ENCODE peak calls at places on chromosomes 6 and 20, in seven cellular contexts. One of them, this sample, is unnamed.

GRCh38 chr6:132643547-132643946 is 15.4 kb downstream of the TAAR1 start:
- DNase-seq in Panc1: no peak
- DNase-seq in ovary: no peak
- DNase-seq in iPS DF 19.7: no peak
- DNase-seq in SK-N-SH: no peak
- DNase-seq in osteocyte: no peak
- DNase-seq in activated T-helper 1 cell treated with anti-CD3 and anti-CD28 coated beads, Interleukin-12 subunit alpha, Interleukin-12 subunit beta, Interleukin-2, Interleukin-4 antibody, amounts not matched to agents 30 ng/mL and 10 ng/mL and 1 ng/mL, durations not matched to agents 14 hours and 24 hours and 36 hours: no peak
- DNase-seq in this sample: no peak

GRCh38 chr6:118372413-118372812 is 175.7 kb upstream of the PLN start:
- DNase-seq in iPS DF 19.7: no peak
- DNase-seq in osteocyte: no peak
- DNase-seq in Panc1: no peak
- DNase-seq in ovary: no peak
- DNase-seq in SK-N-SH: peak
- DNase-seq in activated T-helper 1 cell treated with anti-CD3 and anti-CD28 coated beads, Interleukin-12 subunit alpha, Interleukin-12 subunit beta, Interleukin-2, Interleukin-4 antibody, amounts not matched to agents 30 ng/mL and 10 ng/mL and 1 ng/mL, durations not matched to agents 14 hours and 24 hours and 36 hours: no peak
- DNase-seq in this sample: no peak

GRCh38 chr6:13079096-13079758 is 249.1 kb downstream of the TBC1D7 start:
- DNase-seq in ovary: no peak
- DNase-seq in iPS DF 19.7: no peak
- DNase-seq in osteocyte: no peak
- DNase-seq in activated T-helper 1 cell treated with anti-CD3 and anti-CD28 coated beads, Interleukin-12 subunit alpha, Interleukin-12 subunit beta, Interleukin-2, Interleukin-4 antibody, amounts not matched to agents 30 ng/mL and 10 ng/mL and 1 ng/mL, durations not matched to agents 14 hours and 24 hours and 36 hours: no peak
- DNase-seq in SK-N-SH: no peak
- DNase-seq in Panc1: no peak
- DNase-seq in this sample: no peak

GRCh38 chr6:156658186-156658585 is 119.0 kb upstream of the ARID1B start:
- DNase-seq in SK-N-SH: no peak
- DNase-seq in iPS DF 19.7: no peak
- DNase-seq in Panc1: no peak
- DNase-seq in osteocyte: no peak
- DNase-seq in ovary: peak
- DNase-seq in activated T-helper 1 cell treated with anti-CD3 and anti-CD28 coated beads, Interleukin-12 subunit alpha, Interleukin-12 subunit beta, Interleukin-2, Interleukin-4 antibody, amounts not matched to agents 30 ng/mL and 10 ng/mL and 1 ng/mL, durations not matched to agents 14 hours and 24 hours and 36 hours: no peak
- DNase-seq in this sample: no peak

GRCh38 chr6:95087394-95088097 is 489.8 kb upstream of the MANEA start:
- DNase-seq in osteocyte: no peak
- DNase-seq in activated T-helper 1 cell treated with anti-CD3 and anti-CD28 coated beads, Interleukin-12 subunit alpha, Interleukin-12 subunit beta, Interleukin-2, Interleukin-4 antibody, amounts not matched to agents 30 ng/mL and 10 ng/mL and 1 ng/mL, durations not matched to agents 14 hours and 24 hours and 36 hours: no peak
- DNase-seq in iPS DF 19.7: no peak
- DNase-seq in SK-N-SH: peak
- DNase-seq in Panc1: peak
- DNase-seq in ovary: no peak
- DNase-seq in this sample: no peak

GRCh38 chr6:154139894-154140293 is 100.9 kb downstream of the OPRM1 start:
- DNase-seq in iPS DF 19.7: no peak
- DNase-seq in Panc1: no peak
- DNase-seq in activated T-helper 1 cell treated with anti-CD3 and anti-CD28 coated beads, Interleukin-12 subunit alpha, Interleukin-12 subunit beta, Interleukin-2, Interleukin-4 antibody, amounts not matched to agents 30 ng/mL and 10 ng/mL and 1 ng/mL, durations not matched to agents 14 hours and 24 hours and 36 hours: no peak
- DNase-seq in osteocyte: no peak
- DNase-seq in ovary: no peak
- DNase-seq in SK-N-SH: no peak
- DNase-seq in this sample: no peak

GRCh38 chr6:93177451-93177850 is 241.9 kb downstream of the EPHA7 start:
- DNase-seq in iPS DF 19.7: no peak
- DNase-seq in Panc1: no peak
- DNase-seq in activated T-helper 1 cell treated with anti-CD3 and anti-CD28 coated beads, Interleukin-12 subunit alpha, Interleukin-12 subunit beta, Interleukin-2, Interleukin-4 antibody, amounts not matched to agents 30 ng/mL and 10 ng/mL and 1 ng/mL, durations not matched to agents 14 hours and 24 hours and 36 hours: no peak
- DNase-seq in ovary: no peak
- DNase-seq in SK-N-SH: no peak
- DNase-seq in osteocyte: no peak
- DNase-seq in this sample: no peak

GRCh38 chr20:4041748-4042411 is 26.5 kb upstream of the RNF24 start:
- DNase-seq in iPS DF 19.7: no peak
- DNase-seq in osteocyte: no peak
- DNase-seq in SK-N-SH: no peak
- DNase-seq in ovary: peak
- DNase-seq in Panc1: no peak
- DNase-seq in activated T-helper 1 cell treated with anti-CD3 and anti-CD28 coated beads, Interleukin-12 subunit alpha, Interleukin-12 subunit beta, Interleukin-2, Interleukin-4 antibody, amounts not matched to agents 30 ng/mL and 10 ng/mL and 1 ng/mL, durations not matched to agents 14 hours and 24 hours and 36 hours: no peak
- DNase-seq in this sample: no peak

GRCh38 chr6:141413196-141413595 is 719.5 kb upstream of the GJE1 start:
- DNase-seq in iPS DF 19.7: no peak
- DNase-seq in osteocyte: no peak
- DNase-seq in activated T-helper 1 cell treated with anti-CD3 and anti-CD28 coated beads, Interleukin-12 subunit alpha, Interleukin-12 subunit beta, Interleukin-2, Interleukin-4 antibody, amounts not matched to agents 30 ng/mL and 10 ng/mL and 1 ng/mL, durations not matched to agents 14 hours and 24 hours and 36 hours: no peak
- DNase-seq in SK-N-SH: no peak
- DNase-seq in Panc1: no peak
- DNase-seq in ovary: no peak
- DNase-seq in this sample: no peak

GRCh38 chr6:144190593-144190992 is 40.3 kb downstream of the STX11 start:
- DNase-seq in Panc1: no peak
- DNase-seq in ovary: no peak
- DNase-seq in iPS DF 19.7: no peak
- DNase-seq in osteocyte: no peak
- DNase-seq in SK-N-SH: no peak
- DNase-seq in activated T-helper 1 cell treated with anti-CD3 and anti-CD28 coated beads, Interleukin-12 subunit alpha, Interleukin-12 subunit beta, Interleukin-2, Interleukin-4 antibody, amounts not matched to agents 30 ng/mL and 10 ng/mL and 1 ng/mL, durations not matched to agents 14 hours and 24 hours and 36 hours: no peak
- DNase-seq in this sample: no peak

GRCh38 chr6:44481056-44481455 is 93.5 kb downstream of the CDC5L start:
- DNase-seq in osteocyte: no peak
- DNase-seq in ovary: no peak
- DNase-seq in iPS DF 19.7: no peak
- DNase-seq in Panc1: no peak
- DNase-seq in activated T-helper 1 cell treated with anti-CD3 and anti-CD28 coated beads, Interleukin-12 subunit alpha, Interleukin-12 subunit beta, Interleukin-2, Interleukin-4 antibody, amounts not matched to agents 30 ng/mL and 10 ng/mL and 1 ng/mL, durations not matched to agents 14 hours and 24 hours and 36 hours: no peak
- DNase-seq in SK-N-SH: no peak
- DNase-seq in this sample: no peak

GRCh38 chr6:122736606-122737005 is 42.9 kb upstream of the FABP7 start:
- DNase-seq in activated T-helper 1 cell treated with anti-CD3 and anti-CD28 coated beads, Interleukin-12 subunit alpha, Interleukin-12 subunit beta, Interleukin-2, Interleukin-4 antibody, amounts not matched to agents 30 ng/mL and 10 ng/mL and 1 ng/mL, durations not matched to agents 14 hours and 24 hours and 36 hours: no peak
- DNase-seq in Panc1: no peak
- DNase-seq in iPS DF 19.7: no peak
- DNase-seq in ovary: no peak
- DNase-seq in SK-N-SH: no peak
- DNase-seq in osteocyte: no peak
- DNase-seq in this sample: no peak

GRCh38 chr6:144335914-144336313 is 50.8 kb downstream of the UTRN start:
- DNase-seq in activated T-helper 1 cell treated with anti-CD3 and anti-CD28 coated beads, Interleukin-12 subunit alpha, Interleukin-12 subunit beta, Interleukin-2, Interleukin-4 antibody, amounts not matched to agents 30 ng/mL and 10 ng/mL and 1 ng/mL, durations not matched to agents 14 hours and 24 hours and 36 hours: no peak
- DNase-seq in Panc1: no peak
- DNase-seq in iPS DF 19.7: no peak
- DNase-seq in SK-N-SH: no peak
- DNase-seq in ovary: no peak
- DNase-seq in osteocyte: no peak
- DNase-seq in this sample: peak

GRCh38 chr20:47688385-47689381 is 96.6 kb downstream of the SULF2 start:
- DNase-seq in SK-N-SH: no peak
- DNase-seq in activated T-helper 1 cell treated with anti-CD3 and anti-CD28 coated beads, Interleukin-12 subunit alpha, Interleukin-12 subunit beta, Interleukin-2, Interleukin-4 antibody, amounts not matched to agents 30 ng/mL and 10 ng/mL and 1 ng/mL, durations not matched to agents 14 hours and 24 hours and 36 hours: no peak
- DNase-seq in Panc1: no peak
- DNase-seq in osteocyte: no peak
- DNase-seq in ovary: no peak
- DNase-seq in iPS DF 19.7: peak
- DNase-seq in this sample: no peak

GRCh38 chr6:32081168-32081624 is 27.9 kb downstream of the TNXB start:
- DNase-seq in SK-N-SH: peak
- DNase-seq in Panc1: no peak
- DNase-seq in activated T-helper 1 cell treated with anti-CD3 and anti-CD28 coated beads, Interleukin-12 subunit alpha, Interleukin-12 subunit beta, Interleukin-2, Interleukin-4 antibody, amounts not matched to agents 30 ng/mL and 10 ng/mL and 1 ng/mL, durations not matched to agents 14 hours and 24 hours and 36 hours: no peak
- DNase-seq in ovary: peak
- DNase-seq in osteocyte: peak
- DNase-seq in iPS DF 19.7: no peak
- DNase-seq in this sample: no peak

GRCh38 chr6:26420607-26421235 is 18.6 kb downstream of the BTN3A1 start:
- DNase-seq in iPS DF 19.7: no peak
- DNase-seq in SK-N-SH: peak
- DNase-seq in Panc1: no peak
- DNase-seq in ovary: no peak
- DNase-seq in activated T-helper 1 cell treated with anti-CD3 and anti-CD28 coated beads, Interleukin-12 subunit alpha, Interleukin-12 subunit beta, Interleukin-2, Interleukin-4 antibody, amounts not matched to agents 30 ng/mL and 10 ng/mL and 1 ng/mL, durations not matched to agents 14 hours and 24 hours and 36 hours: no peak
- DNase-seq in osteocyte: no peak
- DNase-seq in this sample: no peak

GRCh38 chr20:14712302-14712739 is 374.9 kb upstream of the FLRT3 start:
- DNase-seq in activated T-helper 1 cell treated with anti-CD3 and anti-CD28 coated beads, Interleukin-12 subunit alpha, Interleukin-12 subunit beta, Interleukin-2, Interleukin-4 antibody, amounts not matched to agents 30 ng/mL and 10 ng/mL and 1 ng/mL, durations not matched to agents 14 hours and 24 hours and 36 hours: no peak
- DNase-seq in Panc1: peak
- DNase-seq in ovary: no peak
- DNase-seq in iPS DF 19.7: no peak
- DNase-seq in SK-N-SH: no peak
- DNase-seq in osteocyte: no peak
- DNase-seq in this sample: no peak

GRCh38 chr6:157380458-157380778 is 572 bp upstream of the ZDHHC14 start:
- DNase-seq in osteocyte: no peak
- DNase-seq in SK-N-SH: peak
- DNase-seq in activated T-helper 1 cell treated with anti-CD3 and anti-CD28 coated beads, Interleukin-12 subunit alpha, Interleukin-12 subunit beta, Interleukin-2, Interleukin-4 antibody, amounts not matched to agents 30 ng/mL and 10 ng/mL and 1 ng/mL, durations not matched to agents 14 hours and 24 hours and 36 hours: no peak
- DNase-seq in iPS DF 19.7: no peak
- DNase-seq in ovary: no peak
- DNase-seq in Panc1: no peak
- DNase-seq in this sample: no peak

GRCh38 chr20:32321390-32321789 is 36.7 kb upstream of the ASXL1 start:
- DNase-seq in ovary: no peak
- DNase-seq in Panc1: no peak
- DNase-seq in activated T-helper 1 cell treated with anti-CD3 and anti-CD28 coated beads, Interleukin-12 subunit alpha, Interleukin-12 subunit beta, Interleukin-2, Interleukin-4 antibody, amounts not matched to agents 30 ng/mL and 10 ng/mL and 1 ng/mL, durations not matched to agents 14 hours and 24 hours and 36 hours: no peak
- DNase-seq in osteocyte: no peak
- DNase-seq in SK-N-SH: no peak
- DNase-seq in iPS DF 19.7: no peak
- DNase-seq in this sample: no peak